ENCODE peak calls at places on chromosomes 1 and 21, in six cellular contexts. D is stomach, E is A549, Q is right lobe of liver, X is HCT116, A is uterus. R is an unnamed sample. For H3K4me1, the result is how much of the 10 kb centered on the place peaks cover.

GRCh38 chr1:234840843-234841242 is 230.9 kb upstream of the IRF2BP2 start:
- DNase-seq in Q (no peak), A (no peak), X (no peak), D (no peak), E (no peak), R (no peak)

GRCh38 chr1:96075704-96076455 is 645.7 kb upstream of the PTBP2 start:
- DNase-seq in D (no peak), X (no peak), A (no peak), E (no peak), Q (no peak), R (no peak)

GRCh38 chr21:40472026-40472425 is 374.9 kb downstream of the DSCAM start:
- DNase-seq in E (no peak), D (no peak), Q (no peak), A (no peak), X (no peak), R (no peak)

GRCh38 chr1:90730247-90731022 is 13.3 kb upstream of the BARHL2 start:
- DNase-seq in A (no peak), X (no peak), D (no peak), Q (no peak), E (no peak), R (no peak)

GRCh38 chr1:147750618-147751217 is 9.7 kb downstream of the GJA5 start:
- DNase-seq in E (no peak), A (no peak), X (no peak), D (no peak), Q (no peak), R (no peak)

GRCh38 chr1:37047487-37047886 is 13.2 kb upstream of the GRIK3 start:
- DNase-seq in X (no peak), D (no peak), E (no peak), A (no peak), Q (no peak), R (no peak)

GRCh38 chr1:175530167-175530566 is 213.2 kb downstream of the TNR start:
- DNase-seq in D (no peak), E (no peak), A (no peak), Q (no peak), X (no peak), R (no peak)

GRCh38 chr1:198776602-198777029 is 137.8 kb downstream of the PTPRC start:
- DNase-seq in A (no peak), Q (peak), D (no peak), X (no peak), E (no peak), R (peak)

GRCh38 chr1:173409613-173410012 is 67.5 kb upstream of the PRDX6 start:
- DNase-seq in D (peak), A (no peak), Q (no peak), E (no peak), X (no peak), R (no peak)

GRCh38 chr1:48061162-48062136 is 64.3 kb upstream of the TRABD2B start:
- DNase-seq in X (peak), A (no peak), E (peak), Q (no peak), D (peak), R (peak)

GRCh38 chr1:177937931-177938330 is 31.9 kb downstream of the SEC16B start:
- DNase-seq in D (no peak), Q (no peak), E (no peak), A (no peak), X (no peak), R (no peak)

GRCh38 chr1:118254001-118254400 is 69.0 kb upstream of the SPAG17 start:
- DNase-seq in Q (no peak), A (no peak), X (no peak), D (no peak), E (no peak), R (no peak)

GRCh38 chr1:177505905-177506590 is 335.3 kb downstream of the BRINP2 start:
- DNase-seq in Q (no peak), E (no peak), D (no peak), A (no peak), X (no peak), R (no peak)

GRCh38 chr1:53411541-53412152 is 47.6 kb upstream of the DMRTB1 start:
- DNase-seq in Q (no peak), D (no peak), E (no peak), X (no peak), A (no peak), R (no peak)

GRCh38 chr1:226908419-226908818 is 31.7 kb upstream of the COQ8A start:
- DNase-seq in X (no peak), A (no peak), D (no peak), Q (no peak), E (no peak), R (no peak)

DNA sequence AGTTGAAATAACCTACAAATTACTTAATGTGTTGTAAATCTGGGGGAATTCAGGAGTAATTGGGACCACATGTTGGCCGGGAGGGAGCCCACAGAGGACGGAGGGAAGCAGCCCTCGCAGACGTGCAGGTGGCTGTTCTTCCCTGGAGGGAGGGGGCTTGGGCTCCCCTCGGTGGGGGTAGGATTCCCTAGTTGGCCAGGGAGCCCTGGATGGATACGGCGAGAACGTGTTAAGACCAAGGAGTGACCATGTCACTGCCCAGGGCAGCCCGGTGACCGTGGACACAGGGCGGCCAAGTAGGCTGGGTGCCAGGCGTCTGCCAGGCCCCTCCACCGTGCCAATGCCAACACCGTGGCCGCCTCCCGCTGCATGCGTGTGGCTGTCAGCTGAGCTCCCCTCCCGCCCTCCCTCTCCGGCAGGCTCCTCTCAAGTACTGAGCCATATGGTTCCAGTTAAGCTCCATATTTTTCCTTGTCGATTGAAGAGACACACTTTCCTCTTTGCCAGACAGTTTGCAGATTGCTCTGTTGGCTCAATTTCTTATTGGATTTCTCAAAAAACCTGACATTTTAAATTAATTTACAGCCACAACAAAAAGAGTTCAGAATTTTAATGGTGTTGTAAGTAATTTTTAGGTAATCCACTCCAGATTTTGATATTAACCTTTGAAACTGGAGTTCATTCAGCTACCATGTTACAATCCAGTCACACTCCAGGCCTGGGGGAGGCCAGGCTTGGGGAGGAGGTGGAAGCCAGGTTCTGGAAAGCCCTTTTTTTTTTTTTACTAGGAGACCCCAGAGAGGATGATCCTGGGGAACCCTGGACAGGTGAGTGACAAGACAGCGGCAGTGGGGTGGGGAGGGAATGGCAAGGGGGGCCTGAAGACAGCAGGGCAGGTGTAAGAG is 71.2 kb downstream of the CASZ1 start:
- DNase-seq in X (no peak), Q (peak), E (no peak), A (peak), D (peak), R (peak)
- H3K4me1 ChIP-seq in X (under half), Q (under half), E (under half), A (under half), D (half or more), R (half or more)

GRCh38 chr1:16248603-16249534 is 11.9 kb upstream of the CPLANE2 start:
- DNase-seq in Q (peak), E (no peak), A (peak), X (peak), D (peak), R (peak)

GRCh38 chr1:16246961-16247360 is 10.0 kb upstream of the CPLANE2 start:
- DNase-seq in E (no peak), A (no peak), D (no peak), Q (no peak), X (no peak), R (no peak)

GRCh38 chr1:16249838-16250241 is 12.9 kb upstream of the CPLANE2 start:
- DNase-seq in X (no peak), D (no peak), Q (no peak), A (peak), E (no peak), R (peak)

GRCh38 chr1:16245476-16246196 is 8.7 kb upstream of the CPLANE2 start:
- DNase-seq in Q (no peak), E (no peak), D (no peak), X (no peak), A (no peak), R (peak)

GRCh38 chr1:16248007-16248436 is 11.0 kb upstream of the CPLANE2 start:
- DNase-seq in X (no peak), A (no peak), E (no peak), Q (no peak), D (no peak), R (peak)
- H3K27ac ChIP-seq in X (no peak), A (peak), E (peak), Q (no peak), D (peak), R (peak)

DNA sequence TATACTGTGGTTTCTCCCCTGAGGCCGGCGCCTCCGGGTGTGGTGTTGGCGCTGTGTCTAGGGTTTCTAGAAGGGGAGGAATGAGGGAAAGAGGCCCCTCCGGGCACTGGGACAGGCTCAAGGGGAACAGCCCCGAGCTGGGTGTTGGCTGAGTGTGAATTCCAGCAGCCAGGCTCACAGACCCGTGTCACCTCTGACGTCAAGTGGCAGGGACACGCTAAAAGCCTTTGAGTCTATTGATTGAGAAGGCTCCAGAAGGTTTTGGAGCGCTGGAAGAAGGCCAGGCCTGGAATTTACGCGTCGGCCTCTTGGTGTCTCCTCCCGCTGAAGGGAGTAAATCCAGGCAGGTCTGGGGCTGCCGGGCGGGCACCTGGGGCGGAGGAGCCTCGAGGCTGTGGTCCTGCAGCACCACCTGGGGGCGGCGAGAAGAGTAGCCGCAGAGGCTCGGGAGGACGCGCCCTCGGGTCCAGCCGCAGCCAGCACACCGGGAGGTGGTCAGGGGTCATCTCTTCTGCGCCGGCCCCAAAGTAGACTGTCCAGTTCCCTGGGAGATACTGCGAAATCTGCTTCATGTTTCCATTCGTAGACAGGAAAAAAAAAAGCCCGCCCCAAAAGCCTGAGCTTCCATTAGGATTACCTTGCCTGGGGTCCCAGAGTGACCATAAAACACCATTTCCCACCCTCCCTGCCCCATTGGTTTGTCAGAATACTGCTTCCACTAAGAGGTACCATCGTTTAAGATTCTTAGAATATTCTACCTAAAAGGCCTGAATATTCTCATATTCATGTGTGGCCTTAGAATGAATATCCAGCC is 61.7 kb downstream of the TLR5 start:
- DNase-seq in Q (peak), D (peak), X (peak), A (peak), E (peak), R (peak)
- TF ChIP-seq POLR2A in Q (no peak), D (no peak), X (no peak), A (no peak), E (no peak), R (no peak)

GRCh38 chr1:145889722-145890121 is 4.1 kb upstream of the ANKRD35 start:
- DNase-seq in E (no peak), Q (no peak), A (no peak), D (no peak), X (no peak), R (peak)
- H3K4me1 ChIP-seq in E (under half), Q (under half), A (under half), D (half or more), X (under half), R (under half)

DNA sequence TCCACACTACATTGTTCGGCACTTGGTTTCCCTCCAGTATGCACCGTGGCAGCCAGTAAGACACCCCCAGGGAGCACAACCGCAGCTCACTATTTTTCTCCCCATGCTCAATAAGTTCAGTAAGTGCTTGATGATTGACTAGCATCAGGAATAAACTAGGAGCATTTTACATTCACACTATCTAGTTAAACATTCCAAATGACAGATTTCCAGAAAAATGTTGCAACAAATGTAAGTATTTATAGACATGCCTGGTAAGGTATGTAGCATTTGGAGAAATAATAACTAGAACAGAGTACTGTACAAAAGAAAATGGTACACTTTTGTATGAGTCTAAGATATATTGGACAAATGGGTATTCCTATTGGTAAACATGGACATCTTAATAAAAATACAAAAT is 92.9 kb downstream of the SLC45A1 start:
- DNase-seq in Q (no peak), A (no peak), E (no peak), D (no peak), X (no peak), R (no peak)
- H3K27ac ChIP-seq in Q (no peak), A (peak), E (no peak), D (peak), X (no peak), R (peak)

DNA sequence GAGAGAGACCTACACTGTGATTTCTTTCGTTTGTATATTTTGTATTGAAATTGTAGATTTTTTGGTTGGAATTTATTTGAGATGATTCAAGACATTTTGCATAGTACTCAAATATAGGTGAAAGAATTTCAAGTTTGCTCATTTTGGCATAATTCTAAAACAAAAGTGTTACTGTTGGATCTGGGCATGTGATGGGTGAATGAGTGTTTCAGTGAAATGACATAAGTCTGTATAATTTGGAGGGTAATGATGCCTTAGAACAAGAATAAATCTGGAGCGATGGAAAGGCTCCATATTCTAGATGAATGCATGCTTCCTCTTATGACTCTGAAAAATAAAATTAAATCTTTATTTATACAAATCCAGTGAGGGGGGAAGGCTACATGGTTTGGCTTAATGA is 41.0 kb downstream of the NFIA start:
- DNase-seq in Q (no peak), A (no peak), E (no peak), D (no peak), X (no peak), R (no peak)
- TF ChIP-seq POLR2A in Q (no peak), A (no peak), E (no peak), D (no peak), X (no peak), R (no peak)